ENCODE peak calls at places on chromosome 14, in four cellular contexts. One of them, this sample, is unnamed.

GRCh38 chr14:67749341-67750110 is 47.8 kb downstream of the RDH12 start:
- DNase-seq in endothelial cell of umbilical vein: no peak
- DNase-seq in adrenal gland: no peak
- DNase-seq in ovary: no peak
- DNase-seq in this sample: no peak

GRCh38 chr14:90137807-90138206 is 76.0 kb downstream of the KCNK13 start:
- DNase-seq in endothelial cell of umbilical vein: peak
- DNase-seq in adrenal gland: peak
- DNase-seq in ovary: no peak
- DNase-seq in this sample: no peak

GRCh38 chr14:65421201-65421981 is 8.9 kb downstream of the FUT8 start:
- DNase-seq in endothelial cell of umbilical vein: no peak
- DNase-seq in adrenal gland: no peak
- DNase-seq in ovary: no peak
- DNase-seq in this sample: no peak

GRCh38 chr14:38948171-38948570 is 154.9 kb downstream of the SEC23A start:
- DNase-seq in endothelial cell of umbilical vein: no peak
- DNase-seq in adrenal gland: no peak
- DNase-seq in ovary: no peak
- DNase-seq in this sample: no peak

GRCh38 chr14:94295360-94296180 is 2.5 kb upstream of the SERPINA10 start:
- DNase-seq in endothelial cell of umbilical vein: no peak
- DNase-seq in adrenal gland: no peak
- DNase-seq in ovary: no peak
- DNase-seq in this sample: no peak

GRCh38 chr14:58978336-58978735 is 210.1 kb upstream of the DAAM1 start:
- DNase-seq in endothelial cell of umbilical vein: no peak
- DNase-seq in adrenal gland: no peak
- DNase-seq in ovary: peak
- DNase-seq in this sample: no peak

GRCh38 chr14:76924363-76925151 is 98.3 kb downstream of the LRRC74A start:
- DNase-seq in endothelial cell of umbilical vein: no peak
- DNase-seq in adrenal gland: peak
- DNase-seq in ovary: no peak
- DNase-seq in this sample: no peak

GRCh38 chr14:68897559-68898160 is 81.4 kb downstream of the ACTN1 start:
- DNase-seq in endothelial cell of umbilical vein: no peak
- DNase-seq in adrenal gland: no peak
- DNase-seq in ovary: no peak
- DNase-seq in this sample: no peak

GRCh38 chr14:61584258-61584657 is 111.1 kb upstream of the HIF1A start:
- DNase-seq in endothelial cell of umbilical vein: no peak
- DNase-seq in adrenal gland: no peak
- DNase-seq in ovary: no peak
- DNase-seq in this sample: no peak

GRCh38 chr14:71380271-71380670 is 473.0 kb downstream of the PCNX1 start:
- DNase-seq in endothelial cell of umbilical vein: no peak
- DNase-seq in adrenal gland: no peak
- DNase-seq in ovary: no peak
- DNase-seq in this sample: no peak

GRCh38 chr14:52348796-52349195 is 34.7 kb downstream of the PTGER2 start:
- DNase-seq in endothelial cell of umbilical vein: no peak
- DNase-seq in adrenal gland: no peak
- DNase-seq in ovary: no peak
- DNase-seq in this sample: no peak

GRCh38 chr14:93952829-93953228 is 23.5 kb downstream of the ASB2 start:
- DNase-seq in endothelial cell of umbilical vein: no peak
- DNase-seq in adrenal gland: no peak
- DNase-seq in ovary: no peak
- DNase-seq in this sample: no peak

GRCh38 chr14:29236401-29236800 is 469.8 kb downstream of the FOXG1 start:
- DNase-seq in endothelial cell of umbilical vein: no peak
- DNase-seq in adrenal gland: no peak
- DNase-seq in ovary: no peak
- DNase-seq in this sample: no peak

GRCh38 chr14:77301103-77301502 is 19.6 kb downstream of the POMT2 start:
- DNase-seq in endothelial cell of umbilical vein: peak
- DNase-seq in adrenal gland: peak
- DNase-seq in ovary: peak
- DNase-seq in this sample: peak

GRCh38 chr14:95121911-95122696 is 35.2 kb downstream of the DICER1 start:
- DNase-seq in endothelial cell of umbilical vein: peak
- DNase-seq in adrenal gland: no peak
- DNase-seq in ovary: no peak
- DNase-seq in this sample: no peak

GRCh38 chr14:90491868-90492560 is 95.2 kb downstream of the CALM1 start:
- DNase-seq in endothelial cell of umbilical vein: no peak
- DNase-seq in adrenal gland: no peak
- DNase-seq in ovary: no peak
- DNase-seq in this sample: no peak

GRCh38 chr14:82621881-82622450 is 1088.3 kb upstream of the SEL1L start:
- DNase-seq in endothelial cell of umbilical vein: no peak
- DNase-seq in adrenal gland: no peak
- DNase-seq in ovary: no peak
- DNase-seq in this sample: no peak

GRCh38 chr14:28677381-28677780 is 89.2 kb upstream of the FOXG1 start:
- DNase-seq in endothelial cell of umbilical vein: no peak
- DNase-seq in adrenal gland: no peak
- DNase-seq in ovary: no peak
- DNase-seq in this sample: no peak

GRCh38 chr14:50924848-50925247 is 19.4 kb downstream of the PYGL start:
- DNase-seq in endothelial cell of umbilical vein: no peak
- DNase-seq in adrenal gland: no peak
- DNase-seq in ovary: no peak
- DNase-seq in this sample: no peak

GRCh38 chr14:71289536-71289935 is 382.3 kb downstream of the PCNX1 start:
- DNase-seq in endothelial cell of umbilical vein: no peak
- DNase-seq in adrenal gland: no peak
- DNase-seq in ovary: no peak
- DNase-seq in this sample: no peak

DNA sequence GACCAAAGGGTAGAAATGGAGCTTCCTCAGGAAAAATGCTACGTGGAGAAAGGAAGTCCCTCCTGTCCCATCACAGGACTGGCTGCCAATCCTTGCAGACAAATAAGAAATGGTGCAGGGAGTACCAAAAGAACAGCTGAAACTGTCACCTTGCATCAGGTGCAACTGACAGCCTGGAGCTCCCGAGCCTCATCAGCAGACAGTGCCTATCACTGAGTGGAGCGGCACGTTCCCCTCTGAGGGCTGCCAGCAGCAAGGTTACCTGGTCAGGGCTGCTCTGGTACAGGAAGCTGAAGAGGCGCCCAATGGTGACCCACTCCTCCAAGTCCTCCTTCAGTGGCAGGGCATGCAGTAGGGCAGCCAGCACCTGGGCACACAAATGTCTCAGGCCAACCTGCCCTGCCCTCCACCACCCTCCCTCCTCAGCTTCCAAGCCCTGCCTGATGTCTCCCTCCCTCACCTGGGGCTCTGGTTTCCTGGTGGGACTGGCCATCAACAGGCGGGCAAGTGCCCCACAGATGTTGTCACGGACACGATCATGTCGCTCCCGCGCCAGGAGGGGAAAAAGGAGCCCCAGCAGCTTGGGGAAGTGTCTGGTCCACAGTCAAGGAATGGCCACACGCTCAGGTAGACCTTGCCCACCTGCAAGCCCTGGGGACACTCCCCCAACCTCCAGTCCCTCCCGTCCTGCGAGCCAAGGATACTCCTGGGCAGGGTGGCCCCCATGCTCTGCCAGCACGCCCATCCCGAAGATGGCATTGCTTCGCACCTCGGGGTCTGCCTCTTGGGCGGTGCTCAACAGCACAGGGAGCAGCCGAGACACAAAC is 7.2 kb downstream of the IPO4 start:
- DNase-seq in endothelial cell of umbilical vein: no peak
- DNase-seq in adrenal gland: no peak
- DNase-seq in ovary: no peak
- DNase-seq in this sample: no peak
- TF ChIP-seq POLR2A in endothelial cell of umbilical vein: no peak
- TF ChIP-seq POLR2A in adrenal gland: no peak
- TF ChIP-seq POLR2A in ovary: no peak
- TF ChIP-seq POLR2A in this sample: no peak

GRCh38 chr14:100221419-100222218 is 17.3 kb upstream of the YY1 start:
- DNase-seq in endothelial cell of umbilical vein: peak
- DNase-seq in adrenal gland: peak
- DNase-seq in ovary: no peak
- DNase-seq in this sample: peak

GRCh38 chr14:100222219-100223093 is 16.5 kb upstream of the YY1 start:
- DNase-seq in endothelial cell of umbilical vein: peak
- DNase-seq in adrenal gland: no peak
- DNase-seq in ovary: no peak
- DNase-seq in this sample: no peak

GRCh38 chr14:100225169-100225568 is 13.8 kb upstream of the YY1 start:
- DNase-seq in endothelial cell of umbilical vein: no peak
- DNase-seq in adrenal gland: no peak
- DNase-seq in ovary: no peak
- DNase-seq in this sample: no peak

GRCh38 chr14:100224229-100224628 is 14.7 kb upstream of the YY1 start:
- DNase-seq in endothelial cell of umbilical vein: no peak
- DNase-seq in adrenal gland: no peak
- DNase-seq in ovary: no peak
- DNase-seq in this sample: no peak

DNA sequence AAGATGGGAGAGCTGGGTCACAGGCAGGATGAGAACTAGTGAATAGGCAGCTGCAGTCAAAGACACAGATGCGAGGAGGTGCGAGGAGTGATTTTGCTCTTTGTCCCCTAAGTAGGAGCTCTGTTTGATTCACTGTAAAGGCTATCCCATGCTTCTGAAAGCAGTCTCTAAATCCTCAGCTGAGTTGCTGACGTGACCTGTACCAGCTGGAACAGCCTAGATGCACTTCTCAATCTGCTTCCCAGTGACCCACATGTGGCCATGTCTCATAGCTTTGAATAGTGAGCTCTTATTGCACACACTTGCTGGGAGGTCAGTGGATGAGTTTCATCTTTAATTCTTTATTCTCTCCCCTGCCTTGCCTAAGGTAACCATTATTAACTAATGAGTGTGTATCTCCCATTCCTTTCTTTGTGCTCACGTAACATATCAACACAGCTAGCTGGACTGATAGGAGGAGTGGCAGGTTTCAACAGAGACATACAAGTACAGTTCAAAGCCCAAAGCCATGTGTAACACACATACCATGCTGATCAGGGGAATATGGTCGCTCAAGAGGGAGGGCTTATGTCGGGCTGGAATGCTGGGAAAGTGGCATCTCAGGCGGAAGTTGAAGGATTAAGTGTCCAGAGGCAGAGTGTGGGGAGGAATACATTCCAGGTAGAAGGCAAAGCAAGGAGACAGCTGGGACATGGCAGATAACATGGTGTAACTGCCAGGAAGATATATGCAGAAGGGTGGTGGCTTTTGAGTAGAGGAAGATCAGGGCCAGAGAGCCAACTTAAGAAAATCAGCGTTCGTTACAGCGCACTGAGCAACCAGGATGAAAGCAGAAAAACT is 15.4 kb upstream of the YY1 start:
- DNase-seq in endothelial cell of umbilical vein: no peak
- DNase-seq in adrenal gland: no peak
- DNase-seq in ovary: no peak
- DNase-seq in this sample: no peak
- H3K27ac ChIP-seq in endothelial cell of umbilical vein: no peak
- H3K27ac ChIP-seq in adrenal gland: no peak
- H3K27ac ChIP-seq in ovary: no peak
- H3K27ac ChIP-seq in this sample: peak

GRCh38 chr14:34548472-34548981 is 9.0 kb upstream of the EAPP start:
- DNase-seq in endothelial cell of umbilical vein: no peak
- DNase-seq in adrenal gland: no peak
- DNase-seq in ovary: no peak
- DNase-seq in this sample: no peak
- TF ChIP-seq POLR2A in endothelial cell of umbilical vein: no peak
- TF ChIP-seq POLR2A in adrenal gland: no peak
- TF ChIP-seq POLR2A in ovary: no peak
- TF ChIP-seq POLR2A in this sample: no peak

DNA sequence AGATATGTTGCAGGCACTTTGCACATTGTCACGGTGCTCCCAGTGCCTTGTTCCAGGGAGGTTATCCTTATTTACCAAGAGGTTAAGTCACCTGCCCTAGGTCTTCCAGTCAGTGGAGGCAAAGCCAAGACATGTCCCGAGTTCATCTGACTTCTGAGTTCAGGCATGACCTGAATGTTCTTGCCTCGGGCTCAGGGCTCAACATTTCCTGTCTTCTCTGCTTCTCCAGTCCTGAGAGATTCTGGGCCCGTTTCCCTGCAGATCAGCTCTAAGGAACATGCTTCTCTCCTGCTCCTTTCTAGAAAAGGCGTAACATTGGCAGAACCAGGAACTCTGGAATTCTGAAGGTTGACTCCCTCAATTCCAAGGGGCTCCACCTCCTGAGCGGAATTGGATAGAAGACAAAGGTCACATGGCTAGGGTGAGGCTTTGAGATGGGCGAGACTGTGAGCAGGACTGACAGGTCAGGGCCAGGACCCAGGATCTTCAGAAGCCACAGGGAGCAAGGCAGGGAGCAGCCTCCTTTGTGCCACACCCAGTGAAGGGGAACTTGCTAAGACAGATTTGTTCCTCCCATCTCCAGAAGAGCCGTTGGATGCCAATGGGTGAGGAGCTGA is 19.9 kb downstream of the BDKRB2 start:
- DNase-seq in endothelial cell of umbilical vein: no peak
- DNase-seq in adrenal gland: no peak
- DNase-seq in ovary: no peak
- DNase-seq in this sample: no peak
- H3K27ac ChIP-seq in endothelial cell of umbilical vein: no peak
- H3K27ac ChIP-seq in adrenal gland: peak
- H3K27ac ChIP-seq in ovary: no peak
- H3K27ac ChIP-seq in this sample: peak

GRCh38 chr14:73763396-73763795 is 49.2 kb upstream of the PNMA1 start:
- DNase-seq in endothelial cell of umbilical vein: no peak
- DNase-seq in adrenal gland: no peak
- DNase-seq in ovary: no peak
- DNase-seq in this sample: no peak

GRCh38 chr14:73761621-73762355 is 47.6 kb upstream of the PNMA1 start:
- DNase-seq in endothelial cell of umbilical vein: no peak
- DNase-seq in adrenal gland: no peak
- DNase-seq in ovary: no peak
- DNase-seq in this sample: no peak

GRCh38 chr14:73760598-73761586 is 46.7 kb upstream of the PNMA1 start:
- DNase-seq in endothelial cell of umbilical vein: no peak
- DNase-seq in adrenal gland: no peak
- DNase-seq in ovary: no peak
- DNase-seq in this sample: no peak

GRCh38 chr14:73764406-73764805 is 50.2 kb upstream of the PNMA1 start:
- DNase-seq in endothelial cell of umbilical vein: no peak
- DNase-seq in adrenal gland: no peak
- DNase-seq in ovary: no peak
- DNase-seq in this sample: no peak

GRCh38 chr14:73762375-73762822 is 48.2 kb upstream of the PNMA1 start:
- DNase-seq in endothelial cell of umbilical vein: no peak
- DNase-seq in adrenal gland: no peak
- DNase-seq in ovary: no peak
- DNase-seq in this sample: no peak
- TF ChIP-seq POLR2A in endothelial cell of umbilical vein: no peak
- TF ChIP-seq POLR2A in adrenal gland: no peak
- TF ChIP-seq POLR2A in ovary: no peak
- TF ChIP-seq POLR2A in this sample: no peak

This sample was measured in stomach.